ENCODE peak calls at places on chromosomes 1 and 21, in seven cellular contexts. One of them, this sample, is unnamed.

GRCh38 chr1:201506573-201507567 is at the start of gene CSRP1:
- DNase-seq in NCI-H1092: peak
- DNase-seq in effector CD4-positive, alpha-beta T cell: peak
- DNase-seq in upper lobe of right lung: peak
- DNase-seq in EH: peak
- DNase-seq in AG08395: peak
- DNase-seq in epithelial cell of prostate: no peak
- DNase-seq in this sample: no peak

GRCh38 chr1:228350831-228351781 is 55.5 kb downstream of the TRIM11 start:
- DNase-seq in NCI-H1092: no peak
- DNase-seq in effector CD4-positive, alpha-beta T cell: no peak
- DNase-seq in upper lobe of right lung: no peak
- DNase-seq in EH: no peak
- DNase-seq in AG08395: no peak
- DNase-seq in epithelial cell of prostate: no peak
- DNase-seq in this sample: no peak

GRCh38 chr1:79293611-79294010 is 287.1 kb upstream of the ADGRL4 start:
- DNase-seq in NCI-H1092: no peak
- DNase-seq in effector CD4-positive, alpha-beta T cell: no peak
- DNase-seq in upper lobe of right lung: no peak
- DNase-seq in EH: peak
- DNase-seq in AG08395: no peak
- DNase-seq in epithelial cell of prostate: no peak
- DNase-seq in this sample: no peak

GRCh38 chr21:42555756-42556438 is 42.2 kb downstream of the SLC37A1 start:
- DNase-seq in NCI-H1092: no peak
- DNase-seq in effector CD4-positive, alpha-beta T cell: no peak
- DNase-seq in upper lobe of right lung: peak
- DNase-seq in EH: no peak
- DNase-seq in AG08395: no peak
- DNase-seq in epithelial cell of prostate: no peak
- DNase-seq in this sample: no peak

GRCh38 chr1:156815307-156815826 is 1.3 kb downstream of the SH2D2A start:
- DNase-seq in NCI-H1092: no peak
- DNase-seq in effector CD4-positive, alpha-beta T cell: no peak
- DNase-seq in upper lobe of right lung: no peak
- DNase-seq in EH: peak
- DNase-seq in AG08395: peak
- DNase-seq in epithelial cell of prostate: no peak
- DNase-seq in this sample: peak

GRCh38 chr1:214637722-214638473 is 34.9 kb downstream of the CENPF start:
- DNase-seq in NCI-H1092: no peak
- DNase-seq in effector CD4-positive, alpha-beta T cell: no peak
- DNase-seq in upper lobe of right lung: no peak
- DNase-seq in EH: peak
- DNase-seq in AG08395: peak
- DNase-seq in epithelial cell of prostate: no peak
- DNase-seq in this sample: peak

GRCh38 chr1:17023103-17023502 is 11.4 kb upstream of the ATP13A2 start:
- DNase-seq in NCI-H1092: no peak
- DNase-seq in effector CD4-positive, alpha-beta T cell: no peak
- DNase-seq in upper lobe of right lung: no peak
- DNase-seq in EH: no peak
- DNase-seq in AG08395: no peak
- DNase-seq in epithelial cell of prostate: no peak
- DNase-seq in this sample: no peak

GRCh38 chr1:87410771-87411170 is 82.1 kb downstream of the LMO4 start:
- DNase-seq in NCI-H1092: peak
- DNase-seq in effector CD4-positive, alpha-beta T cell: no peak
- DNase-seq in upper lobe of right lung: no peak
- DNase-seq in EH: peak
- DNase-seq in AG08395: peak
- DNase-seq in epithelial cell of prostate: no peak
- DNase-seq in this sample: no peak

GRCh38 chr1:219710529-219711194 is 97.8 kb upstream of the ZC3H11B start:
- DNase-seq in NCI-H1092: no peak
- DNase-seq in effector CD4-positive, alpha-beta T cell: no peak
- DNase-seq in upper lobe of right lung: no peak
- DNase-seq in EH: peak
- DNase-seq in AG08395: peak
- DNase-seq in epithelial cell of prostate: peak
- DNase-seq in this sample: peak

GRCh38 chr1:206430031-206430983 is 40.0 kb upstream of the IKBKE start:
- DNase-seq in NCI-H1092: no peak
- DNase-seq in effector CD4-positive, alpha-beta T cell: no peak
- DNase-seq in upper lobe of right lung: no peak
- DNase-seq in EH: peak
- DNase-seq in AG08395: peak
- DNase-seq in epithelial cell of prostate: peak
- DNase-seq in this sample: peak

GRCh38 chr1:157217486-157217885 is 79.3 kb upstream of the ETV3 start:
- DNase-seq in NCI-H1092: no peak
- DNase-seq in effector CD4-positive, alpha-beta T cell: no peak
- DNase-seq in upper lobe of right lung: no peak
- DNase-seq in EH: no peak
- DNase-seq in AG08395: no peak
- DNase-seq in epithelial cell of prostate: no peak
- DNase-seq in this sample: no peak

GRCh38 chr1:222975472-222976122 is 160.8 kb downstream of the DISP1 start:
- DNase-seq in NCI-H1092: no peak
- DNase-seq in effector CD4-positive, alpha-beta T cell: no peak
- DNase-seq in upper lobe of right lung: no peak
- DNase-seq in EH: peak
- DNase-seq in AG08395: peak
- DNase-seq in epithelial cell of prostate: no peak
- DNase-seq in this sample: no peak

GRCh38 chr21:37700641-37701202 is 215.5 kb downstream of the KCNJ6 start:
- DNase-seq in NCI-H1092: peak
- DNase-seq in effector CD4-positive, alpha-beta T cell: no peak
- DNase-seq in upper lobe of right lung: no peak
- DNase-seq in EH: peak
- DNase-seq in AG08395: peak
- DNase-seq in epithelial cell of prostate: peak
- DNase-seq in this sample: peak

GRCh38 chr1:78586572-78586971 is 33.7 kb upstream of the IFI44L start:
- DNase-seq in NCI-H1092: no peak
- DNase-seq in effector CD4-positive, alpha-beta T cell: no peak
- DNase-seq in upper lobe of right lung: no peak
- DNase-seq in EH: peak
- DNase-seq in AG08395: peak
- DNase-seq in epithelial cell of prostate: no peak
- DNase-seq in this sample: no peak

GRCh38 chr1:176222196-176222595 is 15.1 kb upstream of the COP1 start:
- DNase-seq in NCI-H1092: no peak
- DNase-seq in effector CD4-positive, alpha-beta T cell: no peak
- DNase-seq in upper lobe of right lung: no peak
- DNase-seq in EH: no peak
- DNase-seq in AG08395: no peak
- DNase-seq in epithelial cell of prostate: no peak
- DNase-seq in this sample: no peak

GRCh38 chr1:156448134-156448967 is 52.2 kb downstream of the MEF2D start:
- DNase-seq in NCI-H1092: no peak
- DNase-seq in effector CD4-positive, alpha-beta T cell: no peak
- DNase-seq in upper lobe of right lung: no peak
- DNase-seq in EH: no peak
- DNase-seq in AG08395: no peak
- DNase-seq in epithelial cell of prostate: no peak
- DNase-seq in this sample: no peak

GRCh38 chr1:96520542-96520941 is 201.0 kb upstream of the PTBP2 start:
- DNase-seq in NCI-H1092: no peak
- DNase-seq in effector CD4-positive, alpha-beta T cell: no peak
- DNase-seq in upper lobe of right lung: no peak
- DNase-seq in EH: no peak
- DNase-seq in AG08395: peak
- DNase-seq in epithelial cell of prostate: no peak
- DNase-seq in this sample: no peak

GRCh38 chr1:184745929-184746583 is 8.6 kb downstream of the EDEM3 start:
- DNase-seq in NCI-H1092: no peak
- DNase-seq in effector CD4-positive, alpha-beta T cell: peak
- DNase-seq in upper lobe of right lung: no peak
- DNase-seq in EH: peak
- DNase-seq in AG08395: no peak
- DNase-seq in epithelial cell of prostate: no peak
- DNase-seq in this sample: no peak

GRCh38 chr1:221240652-221241051 is 361.4 kb downstream of the HLX start:
- DNase-seq in NCI-H1092: no peak
- DNase-seq in effector CD4-positive, alpha-beta T cell: no peak
- DNase-seq in upper lobe of right lung: no peak
- DNase-seq in EH: no peak
- DNase-seq in AG08395: no peak
- DNase-seq in epithelial cell of prostate: no peak
- DNase-seq in this sample: no peak

GRCh38 chr1:147177611-147178370 is 5.5 kb upstream of the PRKAB2 start:
- DNase-seq in NCI-H1092: no peak
- DNase-seq in effector CD4-positive, alpha-beta T cell: no peak
- DNase-seq in upper lobe of right lung: no peak
- DNase-seq in EH: peak
- DNase-seq in AG08395: peak
- DNase-seq in epithelial cell of prostate: no peak
- DNase-seq in this sample: no peak

GRCh38 chr1:39087109-39087834 is 61.1 kb downstream of the NDUFS5 start:
- DNase-seq in NCI-H1092: no peak
- DNase-seq in effector CD4-positive, alpha-beta T cell: no peak
- DNase-seq in upper lobe of right lung: no peak
- DNase-seq in EH: peak
- DNase-seq in AG08395: peak
- DNase-seq in epithelial cell of prostate: no peak
- DNase-seq in this sample: no peak

GRCh38 chr21:15164678-15165303 is 100.0 kb upstream of the NRIP1 start:
- DNase-seq in NCI-H1092: no peak
- DNase-seq in effector CD4-positive, alpha-beta T cell: no peak
- DNase-seq in upper lobe of right lung: no peak
- DNase-seq in EH: no peak
- DNase-seq in AG08395: no peak
- DNase-seq in epithelial cell of prostate: peak
- DNase-seq in this sample: no peak